ENCODE peak calls at places on chromosomes 11 and 22, in five cellular contexts. One of them, this sample, is unnamed.
A peak's percentile ranks its signal among the peaks of the same experiment; 100 is the strongest.

GRCh38 chr11:26947379-26947844 is 46.5 kb upstream of the FIBIN start:
- DNase-seq in BJ: peak; percentile 100
- DNase-seq in fibroblast of mammary gland: peak; percentile 100
- DNase-seq in HFF-Myc: peak; percentile 100
- DNase-seq in NB4: no peak
- DNase-seq in this sample: peak; percentile 100

GRCh38 chr11:64745219-64745522 is 1.2 kb upstream of the RASGRP2 start:
- DNase-seq in BJ: no peak
- DNase-seq in fibroblast of mammary gland: no peak
- DNase-seq in HFF-Myc: no peak
- DNase-seq in NB4: peak; percentile 99
- DNase-seq in this sample: no peak

GRCh38 chr11:76662656-76663460 is 7.7 kb downstream of the LRRC32 start:
- DNase-seq in BJ: no peak
- DNase-seq in fibroblast of mammary gland: no peak
- DNase-seq in HFF-Myc: no peak
- DNase-seq in NB4: no peak
- DNase-seq in this sample: no peak

GRCh38 chr11:65616575-65617001 is 1.0 kb downstream of the PCNX3 start:
- DNase-seq in BJ: no peak
- DNase-seq in fibroblast of mammary gland: no peak
- DNase-seq in HFF-Myc: no peak
- DNase-seq in NB4: no peak
- DNase-seq in this sample: no peak

GRCh38 chr11:114262681-114263509 is 33.3 kb upstream of the NNMT start:
- DNase-seq in BJ: no peak
- DNase-seq in fibroblast of mammary gland: peak; percentile 69
- DNase-seq in HFF-Myc: no peak
- DNase-seq in NB4: peak; percentile 66
- DNase-seq in this sample: peak; percentile 7

GRCh38 chr22:48486163-48486957 is 1341.3 kb downstream of the BRD1 start:
- DNase-seq in BJ: no peak
- DNase-seq in fibroblast of mammary gland: no peak
- DNase-seq in HFF-Myc: no peak
- DNase-seq in NB4: no peak
- DNase-seq in this sample: no peak

GRCh38 chr11:6413791-6414231 is 5.1 kb downstream of the APBB1 start:
- DNase-seq in BJ: no peak
- DNase-seq in fibroblast of mammary gland: no peak
- DNase-seq in HFF-Myc: no peak
- DNase-seq in NB4: no peak
- DNase-seq in this sample: no peak

GRCh38 chr11:72179804-72180396 is 12.0 kb upstream of the FOLR1 start:
- DNase-seq in BJ: no peak
- DNase-seq in fibroblast of mammary gland: peak; percentile 29
- DNase-seq in HFF-Myc: no peak
- DNase-seq in NB4: peak; percentile 16
- DNase-seq in this sample: no peak

GRCh38 chr11:1756791-1757771 is 6.6 kb downstream of the CTSD start:
- DNase-seq in BJ: no peak
- DNase-seq in fibroblast of mammary gland: no peak
- DNase-seq in HFF-Myc: no peak
- DNase-seq in NB4: no peak
- DNase-seq in this sample: no peak

GRCh38 chr11:70914496-70914895 is 337.9 kb downstream of the SHANK2 start:
- DNase-seq in BJ: no peak
- DNase-seq in fibroblast of mammary gland: no peak
- DNase-seq in HFF-Myc: no peak
- DNase-seq in NB4: no peak
- DNase-seq in this sample: no peak

GRCh38 chr11:95556342-95557151 is 233.0 kb downstream of the FAM76B start:
- DNase-seq in BJ: peak; percentile 78
- DNase-seq in fibroblast of mammary gland: peak; percentile 88
- DNase-seq in HFF-Myc: peak; percentile 89
- DNase-seq in NB4: no peak
- DNase-seq in this sample: peak; percentile 70

GRCh38 chr11:89660234-89660633 is 49.9 kb upstream of the TRIM77 start:
- DNase-seq in BJ: no peak
- DNase-seq in fibroblast of mammary gland: no peak
- DNase-seq in HFF-Myc: no peak
- DNase-seq in NB4: peak; percentile 2
- DNase-seq in this sample: no peak

GRCh38 chr11:126375726-126376125 is 20.2 kb downstream of the ST3GAL4 start:
- DNase-seq in BJ: peak; percentile 39
- DNase-seq in fibroblast of mammary gland: peak; percentile 32
- DNase-seq in HFF-Myc: no peak
- DNase-seq in NB4: no peak
- DNase-seq in this sample: no peak

GRCh38 chr11:931385-931784 is 5.7 kb downstream of the AP2A2 start:
- DNase-seq in BJ: no peak
- DNase-seq in fibroblast of mammary gland: no peak
- DNase-seq in HFF-Myc: peak; percentile 59
- DNase-seq in NB4: no peak
- DNase-seq in this sample: no peak

GRCh38 chr22:20656902-20657836 is 116.7 kb upstream of the SERPIND1 start:
- DNase-seq in BJ: no peak
- DNase-seq in fibroblast of mammary gland: peak; percentile 15
- DNase-seq in HFF-Myc: no peak
- DNase-seq in NB4: peak; percentile 34
- DNase-seq in this sample: no peak

GRCh38 chr22:28299760-28300159 is 379.9 kb downstream of the TTC28 start:
- DNase-seq in BJ: no peak
- DNase-seq in fibroblast of mammary gland: peak; percentile 25
- DNase-seq in HFF-Myc: no peak
- DNase-seq in NB4: no peak
- DNase-seq in this sample: no peak

GRCh38 chr11:58613228-58613627 is 9.2 kb upstream of the CNTF start:
- DNase-seq in BJ: no peak
- DNase-seq in fibroblast of mammary gland: no peak
- DNase-seq in HFF-Myc: no peak
- DNase-seq in NB4: no peak
- DNase-seq in this sample: no peak

GRCh38 chr11:134266841-134267251 is 9.3 kb upstream of the GLB1L3 start:
- DNase-seq in BJ: peak; percentile 74
- DNase-seq in fibroblast of mammary gland: peak; percentile 82
- DNase-seq in HFF-Myc: no peak
- DNase-seq in NB4: no peak
- DNase-seq in this sample: peak; percentile 66

GRCh38 chr11:933002-933820 is 7.5 kb downstream of the AP2A2 start:
- DNase-seq in BJ: no peak
- DNase-seq in fibroblast of mammary gland: no peak
- DNase-seq in HFF-Myc: no peak
- DNase-seq in NB4: no peak
- DNase-seq in this sample: no peak

GRCh38 chr11:35256296-35256695 is 117.3 kb downstream of the CD44 start:
- DNase-seq in BJ: no peak
- DNase-seq in fibroblast of mammary gland: no peak
- DNase-seq in HFF-Myc: no peak
- DNase-seq in NB4: no peak
- DNase-seq in this sample: no peak

GRCh38 chr11:122709042-122709760 is 53.7 kb downstream of the UBASH3B start:
- DNase-seq in BJ: no peak
- DNase-seq in fibroblast of mammary gland: peak; percentile 82
- DNase-seq in HFF-Myc: no peak
- DNase-seq in NB4: no peak
- DNase-seq in this sample: no peak

GRCh38 chr11:104163100-104164027 is 583 bp downstream of the PDGFD start:
- DNase-seq in BJ: no peak
- DNase-seq in fibroblast of mammary gland: peak; percentile 34
- DNase-seq in HFF-Myc: no peak
- DNase-seq in NB4: no peak
- DNase-seq in this sample: no peak

DNA sequence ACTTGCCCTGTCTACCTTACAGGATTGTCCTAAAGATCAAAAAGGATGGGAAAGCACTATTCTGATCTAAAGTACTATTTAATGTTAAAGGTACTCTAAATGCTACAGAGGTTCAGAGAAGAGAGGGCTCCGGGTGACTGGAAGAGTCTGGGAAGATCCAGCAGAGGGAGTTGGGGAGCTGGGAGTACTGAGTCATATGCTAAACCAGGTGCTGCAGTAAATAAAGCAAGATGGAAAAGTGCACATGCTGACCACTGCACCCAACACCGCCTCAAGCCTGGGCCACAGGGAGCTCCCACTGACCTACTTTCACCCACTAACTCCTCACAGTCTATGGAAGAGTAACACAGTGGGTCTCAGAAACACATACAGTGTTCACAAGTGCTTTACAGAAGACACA is 49.3 kb downstream of the WT1 start:
- DNase-seq in BJ: no peak
- DNase-seq in fibroblast of mammary gland: peak; percentile 49
- DNase-seq in HFF-Myc: peak; percentile 14
- DNase-seq in NB4: peak; percentile 32
- DNase-seq in this sample: no peak
- TF ChIP-seq CTCF in BJ: peak; percentile 48
- TF ChIP-seq CTCF in fibroblast of mammary gland: peak; percentile 64
- TF ChIP-seq CTCF in HFF-Myc: peak; percentile 55
- TF ChIP-seq CTCF in NB4: peak; percentile 16
- TF ChIP-seq CTCF in this sample: peak; percentile 27

GRCh38 chr22:26169312-26170111 is at the start of gene SEZ6L:
- DNase-seq in BJ: no peak
- DNase-seq in fibroblast of mammary gland: no peak
- DNase-seq in HFF-Myc: no peak
- DNase-seq in NB4: peak; percentile 78
- DNase-seq in this sample: no peak
- TF ChIP-seq CTCF in BJ: no peak
- TF ChIP-seq CTCF in fibroblast of mammary gland: no peak
- TF ChIP-seq CTCF in HFF-Myc: no peak
- TF ChIP-seq CTCF in NB4: no peak
- TF ChIP-seq CTCF in this sample: no peak

GRCh38 chr11:106076923-106077608 is at the start of gene KBTBD3:
- DNase-seq in BJ: peak; percentile 97
- DNase-seq in fibroblast of mammary gland: peak; percentile 99
- DNase-seq in HFF-Myc: peak; percentile 99
- DNase-seq in NB4: peak; percentile 99
- DNase-seq in this sample: peak; percentile 98
- TF ChIP-seq CTCF in BJ: peak; percentile 68
- TF ChIP-seq CTCF in fibroblast of mammary gland: peak; percentile 25
- TF ChIP-seq CTCF in HFF-Myc: peak; percentile 40
- TF ChIP-seq CTCF in NB4: no peak
- TF ChIP-seq CTCF in this sample: peak; percentile 52

GRCh38 chr11:119673389-119674336 is 55.3 kb downstream of the NECTIN1 start:
- DNase-seq in BJ: no peak
- DNase-seq in fibroblast of mammary gland: no peak
- DNase-seq in HFF-Myc: no peak
- DNase-seq in NB4: peak; percentile 88
- DNase-seq in this sample: no peak
- TF ChIP-seq CTCF in BJ: no peak
- TF ChIP-seq CTCF in fibroblast of mammary gland: no peak
- TF ChIP-seq CTCF in HFF-Myc: no peak
- TF ChIP-seq CTCF in NB4: peak; percentile 45
- TF ChIP-seq CTCF in this sample: no peak